ENCODE peak calls at places on chromosomes 2 and 18, in nine cellular contexts. R, J, C, X, I, L, O, E and A are unnamed samples.

GRCh38 chr2:241617431-241618154 is 19.4 kb downstream of the THAP4 start:
- DNase-seq in O (no peak), C (no peak), I (peak), E (no peak), X (no peak), J (no peak), L (peak), R (no peak), A (no peak)

GRCh38 chr18:48723016-48723415 is 184.2 kb downstream of the CTIF start:
- DNase-seq in I (no peak), E (no peak), O (no peak), X (no peak), L (no peak), R (no peak), J (no peak), C (no peak), A (no peak)

GRCh38 chr2:227280895-227281294 is 44.2 kb upstream of the MFF start:
- DNase-seq in C (no peak), X (no peak), O (no peak), J (no peak), L (peak), E (no peak), I (peak), R (peak), A (peak)

GRCh38 chr18:21741511-21742322 is 1.1 kb downstream of the MIB1 start:
- DNase-seq in O (peak), J (peak), C (no peak), X (no peak), E (peak), I (no peak), L (peak), R (peak), A (peak)

GRCh38 chr2:203855274-203855673 is 12.3 kb upstream of the CTLA4 start:
- DNase-seq in E (no peak), I (no peak), L (no peak), O (no peak), J (no peak), X (no peak), C (no peak), R (no peak), A (no peak)

GRCh38 chr18:56305583-56305982 is 332.8 kb downstream of the TXNL1 start:
- DNase-seq in L (no peak), C (no peak), R (no peak), O (no peak), I (peak), E (no peak), J (no peak), X (no peak), A (peak)

GRCh38 chr2:2020897-2021296 is 276.6 kb upstream of the PXDN start:
- DNase-seq in R (no peak), C (no peak), E (no peak), O (no peak), I (no peak), J (no peak), X (no peak), L (no peak), A (no peak)

GRCh38 chr2:197929008-197929885 is 124.9 kb downstream of the PLCL1 start:
- DNase-seq in L (no peak), I (no peak), X (no peak), O (no peak), J (no peak), R (no peak), C (no peak), E (no peak), A (no peak)

GRCh38 chr18:41464278-41464677 is 490.8 kb upstream of the PIK3C3 start:
- DNase-seq in O (no peak), R (no peak), E (no peak), L (no peak), X (no peak), I (no peak), C (no peak), J (no peak), A (no peak)

GRCh38 chr2:109558076-109558882 is 55.5 kb downstream of the SEPTIN10 start:
- DNase-seq in E (peak), X (peak), J (no peak), R (peak), I (peak), O (no peak), L (peak), C (no peak), A (peak)

GRCh38 chr2:152464853-152465470 is 130.0 kb downstream of the FMNL2 start:
- DNase-seq in I (peak), J (no peak), C (no peak), L (no peak), E (no peak), O (no peak), R (no peak), X (no peak), A (peak)

GRCh38 chr2:194700726-194701125 is 956.3 kb upstream of the SLC39A10 start:
- DNase-seq in X (no peak), E (no peak), L (no peak), O (no peak), C (no peak), R (no peak), I (no peak), J (no peak), A (no peak)

GRCh38 chr2:59726226-59726800 is 827.1 kb downstream of the BCL11A start:
- DNase-seq in X (no peak), E (no peak), I (no peak), L (no peak), O (no peak), R (no peak), J (no peak), C (no peak), A (no peak)

GRCh38 chr2:100900156-100900795 is 80.3 kb downstream of the NPAS2 start:
- DNase-seq in X (no peak), L (no peak), I (no peak), C (no peak), O (no peak), R (no peak), E (no peak), J (no peak), A (peak)

GRCh38 chr18:57469884-57470283 is 34.7 kb downstream of the ONECUT2 start:
- DNase-seq in X (no peak), O (no peak), C (no peak), I (no peak), L (no peak), E (peak), R (no peak), J (no peak), A (no peak)

DNA sequence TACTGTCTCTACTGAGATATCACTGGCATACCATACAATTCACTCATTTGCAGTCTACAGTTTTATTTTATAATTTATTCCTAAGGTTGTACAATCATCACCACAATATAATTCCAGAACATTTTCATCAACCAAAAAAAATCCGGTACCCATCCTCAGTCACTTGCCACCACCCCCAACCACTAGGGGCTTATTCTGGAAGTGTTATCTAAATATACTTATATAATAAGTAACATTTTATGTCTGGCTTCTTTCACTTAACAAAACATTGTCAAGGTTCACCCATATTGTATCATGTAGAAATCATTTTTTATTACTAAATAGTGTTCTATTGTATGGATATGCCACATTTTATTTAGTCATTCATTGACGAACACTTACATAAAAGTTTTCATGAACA is 440.8 kb downstream of the RNF144A start:
- DNase-seq in E (no peak), R (no peak), L (no peak), C (no peak), O (no peak), I (no peak), J (no peak), X (no peak), A (no peak)
- TF ChIP-seq CTCF in E (no peak), R (no peak), L (no peak), C (no peak), O (no peak), I (no peak), J (no peak), X (no peak), A (no peak)

GRCh38 chr2:158045362-158045761 is 56.3 kb upstream of the UPP2 start:
- DNase-seq in L (no peak), I (no peak), C (no peak), X (no peak), J (no peak), E (peak), O (no peak), R (no peak), A (no peak)
- TF ChIP-seq CTCF in L (no peak), I (no peak), C (no peak), X (no peak), J (peak), E (peak), O (peak), R (no peak), A (no peak)

GRCh38 chr2:26453421-26454329 is 24.2 kb downstream of the OTOF start:
- DNase-seq in J (no peak), O (no peak), L (no peak), R (no peak), C (no peak), X (no peak), E (no peak), I (no peak), A (no peak)

GRCh38 chr2:26454561-26455001 is 23.3 kb downstream of the OTOF start:
- DNase-seq in X (no peak), C (no peak), O (no peak), R (no peak), E (no peak), I (no peak), J (no peak), L (no peak), A (no peak)

GRCh38 chr2:26450031-26450635 is 27.8 kb downstream of the OTOF start:
- DNase-seq in O (no peak), L (no peak), R (no peak), I (no peak), X (no peak), C (no peak), E (no peak), J (no peak), A (no peak)

GRCh38 chr2:26449278-26450030 is 28.5 kb downstream of the OTOF start:
- DNase-seq in C (no peak), E (no peak), I (no peak), R (no peak), L (no peak), O (no peak), J (no peak), X (no peak), A (no peak)

DNA sequence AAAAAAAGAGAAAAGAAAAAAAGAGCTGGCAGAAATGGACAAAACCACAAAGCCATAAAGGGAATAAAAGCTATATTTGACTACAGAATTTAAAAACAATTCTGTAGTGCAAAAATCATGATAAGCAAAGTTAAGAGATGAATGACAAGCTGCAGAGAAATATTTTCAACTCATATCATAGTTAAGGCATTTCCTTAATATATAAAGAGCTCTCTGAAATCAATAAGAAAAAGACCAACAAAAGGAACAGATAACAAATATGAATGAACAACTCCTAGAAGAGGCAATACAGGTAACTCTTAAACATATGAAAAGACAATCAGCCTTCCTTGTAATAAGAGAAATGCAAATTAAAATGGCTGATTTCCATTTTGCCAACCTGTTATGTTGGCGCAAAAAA is 26.2 kb downstream of the OTOF start:
- DNase-seq in C (no peak), X (no peak), R (no peak), O (no peak), I (no peak), J (no peak), L (no peak), E (no peak), A (no peak)
- TF ChIP-seq CTCF in C (no peak), X (no peak), R (no peak), O (no peak), I (no peak), J (no peak), L (no peak), E (no peak), A (no peak)

GRCh38 chr2:29314816-29315571 is 199.8 kb downstream of the CLIP4 start:
- DNase-seq in E (peak), C (no peak), J (peak), R (no peak), L (peak), O (no peak), I (peak), X (peak), A (no peak)
- TF ChIP-seq CTCF in E (no peak), C (no peak), J (peak), R (no peak), L (peak), O (peak), I (no peak), X (no peak), A (no peak)

GRCh38 chr2:96913117-96913397 is 43.2 kb upstream of the SEMA4C start:
- DNase-seq in X (no peak), I (no peak), C (no peak), R (no peak), O (no peak), E (no peak), J (no peak), L (no peak), A (no peak)
- TF ChIP-seq CTCF in X (no peak), I (no peak), C (no peak), R (no peak), O (no peak), E (no peak), J (no peak), L (no peak), A (no peak)

GRCh38 chr18:75369026-75369425 is 58.5 kb downstream of the SMIM21 start:
- DNase-seq in X (no peak), E (no peak), I (no peak), R (no peak), L (no peak), J (no peak), O (no peak), C (no peak), A (no peak)

GRCh38 chr18:75364512-75364911 is 63.0 kb downstream of the SMIM21 start:
- DNase-seq in X (no peak), O (no peak), E (no peak), J (no peak), R (no peak), L (peak), C (no peak), I (no peak), A (peak)

GRCh38 chr18:75365230-75365629 is 62.3 kb downstream of the SMIM21 start:
- DNase-seq in X (no peak), L (peak), J (no peak), O (no peak), I (no peak), E (no peak), C (no peak), R (no peak), A (no peak)

GRCh38 chr18:75363446-75364225 is 63.9 kb downstream of the SMIM21 start:
- DNase-seq in E (no peak), J (no peak), C (no peak), O (no peak), L (no peak), I (no peak), X (no peak), R (no peak), A (no peak)

DNA sequence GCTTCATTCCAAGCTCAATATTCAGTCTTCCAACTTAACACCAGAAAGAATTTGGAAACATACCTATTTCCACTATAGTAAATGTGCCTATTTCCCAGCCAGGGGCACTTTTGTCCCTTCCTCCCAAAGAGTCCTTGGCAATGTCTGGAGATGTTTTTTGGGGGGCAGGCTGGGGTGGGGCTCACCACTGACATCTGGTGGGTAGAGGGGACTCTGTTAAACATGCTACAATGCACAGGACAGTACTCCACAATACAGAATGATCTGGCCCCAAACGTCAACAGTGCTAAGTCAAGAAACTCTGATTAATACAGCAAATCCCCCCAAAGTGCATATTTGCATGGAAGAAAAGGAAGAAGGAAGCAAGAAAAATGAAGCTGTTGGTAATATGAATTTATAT is 61.7 kb downstream of the SMIM21 start:
- DNase-seq in C (no peak), E (no peak), X (no peak), O (no peak), L (no peak), J (no peak), I (no peak), R (no peak), A (no peak)
- TF ChIP-seq CTCF in C (no peak), E (no peak), X (no peak), O (no peak), L (peak), J (peak), I (peak), R (no peak), A (no peak)

GRCh38 chr2:178193823-178194599 is at the start of gene OSBPL6:
- DNase-seq in C (peak), R (peak), O (peak), L (peak), J (peak), E (peak), X (peak), I (peak), A (peak)
- TF ChIP-seq CTCF in C (no peak), R (no peak), O (peak), L (no peak), J (no peak), E (no peak), X (peak), I (peak), A (no peak)

DNA sequence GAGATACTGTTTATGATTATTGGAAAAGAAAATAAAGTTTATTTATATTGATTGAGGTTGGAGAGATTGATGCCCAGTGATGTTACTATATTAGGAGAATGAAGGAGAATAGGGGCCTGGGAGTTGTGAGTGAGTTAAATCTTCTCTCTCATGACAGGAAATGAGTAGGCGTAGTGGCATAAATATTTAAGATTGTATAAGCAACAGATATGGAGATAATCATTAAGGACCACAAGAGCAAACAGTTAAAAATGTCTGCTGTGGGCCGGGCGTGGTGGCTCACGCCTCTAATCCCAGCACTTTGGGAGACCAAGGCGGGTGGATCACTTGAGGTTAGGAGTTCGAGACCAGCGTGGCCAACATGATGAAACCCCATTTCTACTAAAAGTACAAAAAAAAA is 62.7 kb downstream of the PTRHD1 start:
- DNase-seq in L (peak), I (peak), O (no peak), J (no peak), X (no peak), C (no peak), R (peak), E (no peak), A (no peak)
- TF ChIP-seq CTCF in L (no peak), I (no peak), O (no peak), J (no peak), X (no peak), C (no peak), R (no peak), E (no peak), A (no peak)

GRCh38 chr2:46643493-46643892 is 164.1 kb downstream of the TMEM247 start:
- DNase-seq in O (no peak), L (no peak), I (no peak), J (no peak), C (no peak), E (no peak), X (no peak), R (no peak), A (no peak)
- TF ChIP-seq CTCF in O (no peak), L (peak), I (peak), J (peak), C (no peak), E (no peak), X (no peak), R (no peak), A (no peak)